ENCODE peak calls at places on chromosomes 6 and 20, in five cellular contexts. V is NCI-H1092, F is occipital lobe, Z is AG10803, E is CMK. S is an unnamed sample.

GRCh38 chr20:57159193-57159851 is 107.1 kb downstream of the BMP7 start:
- DNase-seq in V (no peak), F (no peak), Z (no peak), E (no peak), S (no peak)

GRCh38 chr6:44234101-44235090 is 11.0 kb downstream of the SLC29A1 start:
- DNase-seq in V (peak), F (peak), Z (peak), E (no peak), S (peak)

GRCh38 chr6:7200598-7201443 is 93.1 kb downstream of the RREB1 start:
- DNase-seq in V (no peak), F (no peak), Z (no peak), E (no peak), S (no peak)

GRCh38 chr6:35804996-35805736 is at the start of gene LHFPL5:
- DNase-seq in V (peak), F (no peak), Z (no peak), E (no peak), S (peak)

GRCh38 chr6:149929422-149929821 is 6.5 kb upstream of the RAET1G start:
- DNase-seq in V (no peak), F (no peak), Z (no peak), E (no peak), S (no peak)

GRCh38 chr6:72940265-72940664 is 285.0 kb downstream of the KHDC1L start:
- DNase-seq in V (no peak), F (no peak), Z (no peak), E (no peak), S (no peak)

GRCh38 chr6:16783485-16783884 is 22.2 kb upstream of the ATXN1 start:
- DNase-seq in V (no peak), F (no peak), Z (no peak), E (no peak), S (no peak)

GRCh38 chr6:148064406-148065134 is 278.1 kb upstream of the SASH1 start:
- DNase-seq in V (no peak), F (no peak), Z (peak), E (no peak), S (no peak)

GRCh38 chr20:17648782-17649730 is 33.0 kb downstream of the RRBP1 start:
- DNase-seq in V (peak), F (no peak), Z (no peak), E (no peak), S (no peak)

GRCh38 chr20:44475372-44475693 is 341 bp upstream of the TTPAL start:
- DNase-seq in V (no peak), F (no peak), Z (no peak), E (no peak), S (no peak)

GRCh38 chr6:164663634-164664033 is 645.8 kb downstream of the C6orf118 start:
- DNase-seq in V (no peak), F (no peak), Z (no peak), E (no peak), S (no peak)

GRCh38 chr6:80967618-80968017 is 784.9 kb downstream of the TENT5A start:
- DNase-seq in V (no peak), F (no peak), Z (no peak), E (no peak), S (no peak)

GRCh38 chr20:2276015-2276414 is 19.8 kb upstream of the TGM3 start:
- DNase-seq in V (no peak), F (no peak), Z (no peak), E (no peak), S (no peak)

GRCh38 chr20:17651761-17652388 is 30.2 kb downstream of the RRBP1 start:
- DNase-seq in V (no peak), F (no peak), Z (no peak), E (no peak), S (no peak)

GRCh38 chr6:161422710-161423109 is 148.8 kb upstream of the AGPAT4 start:
- DNase-seq in V (no peak), F (no peak), Z (peak), E (no peak), S (no peak)

GRCh38 chr6:112180095-112180820 is 74.1 kb downstream of the LAMA4 start:
- DNase-seq in V (peak), F (no peak), Z (peak), E (peak), S (no peak)

GRCh38 chr6:144215402-144215931 is 65.2 kb downstream of the STX11 start:
- DNase-seq in V (no peak), F (no peak), Z (peak), E (peak), S (peak)

GRCh38 chr6:106125925-106126435 is 39.8 kb downstream of the PRDM1 start:
- DNase-seq in V (no peak), F (no peak), Z (no peak), E (no peak), S (no peak)

GRCh38 chr6:37130704-37131103 is 39.2 kb upstream of the PIM1 start:
- DNase-seq in V (no peak), F (no peak), Z (peak), E (no peak), S (no peak)

GRCh38 chr6:50239853-50240252 is 190.1 kb upstream of the DEFB112 start:
- DNase-seq in V (no peak), F (no peak), Z (no peak), E (no peak), S (no peak)

GRCh38 chr20:45174434-45175364 is at the start of gene PI3:
- DNase-seq in V (no peak), F (no peak), Z (no peak), E (no peak), S (no peak)

GRCh38 chr6:32190054-32190945 is at the start of gene PBX2:
- DNase-seq in V (peak), F (peak), Z (peak), E (peak), S (peak)

GRCh38 chr6:46102123-46102522 is 27.7 kb upstream of the ENPP4 start:
- DNase-seq in V (no peak), F (no peak), Z (no peak), E (no peak), S (no peak)

GRCh38 chr20:25676164-25676809 is 20.4 kb downstream of the ZNF337 start:
- DNase-seq in V (no peak), F (no peak), Z (peak), E (no peak), S (no peak)

GRCh38 chr6:5036309-5036708 is 32.5 kb upstream of the RPP40 start:
- DNase-seq in V (no peak), F (no peak), Z (peak), E (no peak), S (no peak)

GRCh38 chr20:48684501-48685041 is 143.2 kb downstream of the PREX1 start:
- DNase-seq in V (no peak), F (no peak), Z (no peak), E (no peak), S (no peak)

GRCh38 chr20:38321959-38322598 is 18.1 kb downstream of the BPI start:
- DNase-seq in V (no peak), F (peak), Z (peak), E (no peak), S (no peak)

GRCh38 chr20:13819885-13820645 is 35.2 kb downstream of the NDUFAF5 start:
- DNase-seq in V (peak), F (no peak), Z (peak), E (peak), S (no peak)

GRCh38 chr20:4617484-4617883 is 104.2 kb upstream of the PRND start:
- DNase-seq in V (no peak), F (no peak), Z (no peak), E (no peak), S (no peak)

GRCh38 chr20:39602649-39603048 is 640.5 kb downstream of the DHX35 start:
- DNase-seq in V (no peak), F (no peak), Z (no peak), E (no peak), S (no peak)

GRCh38 chr6:152454003-152454402 is 183.2 kb downstream of the SYNE1 start:
- DNase-seq in V (no peak), F (no peak), Z (no peak), E (no peak), S (no peak)

GRCh38 chr6:126017668-126018067 is 31.3 kb downstream of the TRMT11 start:
- DNase-seq in V (no peak), F (no peak), Z (no peak), E (no peak), S (no peak)

GRCh38 chr6:64409948-64410347 is 774.3 kb downstream of the PHF3 start:
- DNase-seq in V (no peak), F (no peak), Z (no peak), E (no peak), S (no peak)

GRCh38 chr20:63433351-63433750 is 39.1 kb downstream of the KCNQ2 start:
- DNase-seq in V (no peak), F (no peak), Z (no peak), E (no peak), S (no peak)

GRCh38 chr6:135651964-135652755 is 154.6 kb upstream of the AHI1 start:
- DNase-seq in V (no peak), F (no peak), Z (no peak), E (no peak), S (no peak)

S was measured in anterior cingulate cortex.